ENCODE peak calls at places on chromosomes 11 and 22, in eight cellular contexts. U is naive thymus-derived CD4-positive, alpha-beta T cell; Q is NCI-H1930; B is LoVo; O is CD4-positive, CD25-positive, alpha-beta regulatory T cell; F is heart right ventricle; N is iris pigment epithelial cell; J is SK-MEL-5. R is an unnamed sample.

GRCh38 chr11:16959528-16960100 is 54.6 kb downstream of the PLEKHA7 start:
- DNase-seq in F (no peak), N (no peak), O (no peak), J (no peak), B (no peak), Q (no peak), U (no peak), R (no peak)

GRCh38 chr22:29030016-29030617 is 31.5 kb downstream of the C22orf31 start:
- DNase-seq in J (no peak), O (no peak), U (no peak), N (peak; percentile 47), Q (no peak), B (peak; percentile 52), F (no peak), R (no peak)

GRCh38 chr11:114083256-114084252 is 24.0 kb downstream of the ZBTB16 start:
- DNase-seq in F (no peak), J (no peak), O (no peak), B (no peak), Q (no peak), U (no peak), N (no peak), R (no peak)

GRCh38 chr11:124670732-124671131 is 2.8 kb downstream of the SIAE start:
- DNase-seq in B (no peak), N (peak; percentile 5), Q (no peak), J (no peak), F (no peak), O (peak; percentile 42), U (peak; percentile 82), R (no peak)

GRCh38 chr11:1301220-1302000 is 8.0 kb downstream of the TOLLIP start:
- DNase-seq in O (no peak), N (no peak), F (no peak), U (no peak), J (no peak), B (no peak), Q (no peak), R (peak; percentile 78)

GRCh38 chr22:19180234-19180633 is 1.7 kb upstream of the SLC25A1 start:
- DNase-seq in Q (no peak), F (no peak), O (no peak), J (no peak), N (no peak), B (no peak), U (no peak), R (no peak)

GRCh38 chr22:31814942-31815341 is 61.1 kb downstream of the DEPDC5 start:
- DNase-seq in U (no peak), O (no peak), J (no peak), Q (no peak), F (no peak), B (no peak), N (no peak), R (no peak)

GRCh38 chr11:33542921-33543320 is 157.7 kb downstream of the C11orf91 start:
- DNase-seq in F (peak; percentile 38), N (peak; percentile 55), Q (peak; percentile 12), J (peak; percentile 78), B (peak; percentile 34), O (peak; percentile 2), U (peak; percentile 11), R (no peak)

GRCh38 chr11:9232482-9232881 is 32.7 kb downstream of the DENND5A start:
- DNase-seq in O (no peak), B (no peak), N (no peak), U (no peak), Q (no peak), F (no peak), J (no peak), R (no peak)

GRCh38 chr22:49927483-49928184 is 9.2 kb downstream of the CRELD2 start:
- DNase-seq in J (no peak), F (no peak), Q (no peak), U (no peak), N (no peak), O (no peak), B (no peak), R (no peak)

GRCh38 chr22:50119768-50120251 is 30.0 kb downstream of the MOV10L1 start:
- DNase-seq in U (no peak), B (no peak), J (no peak), O (no peak), N (no peak), F (peak; percentile 15), Q (no peak), R (peak; percentile 37)

GRCh38 chr11:68325183-68325893 is 12.9 kb downstream of the LRP5 start:
- DNase-seq in O (no peak), B (no peak), J (no peak), Q (no peak), F (no peak), U (no peak), N (no peak), R (no peak)

GRCh38 chr11:64887757-64888405 is 9.5 kb upstream of the EHD1 start:
- DNase-seq in N (no peak), F (peak; percentile 80), B (peak; percentile 67), Q (peak; percentile 80), J (peak; percentile 55), O (peak; percentile 85), U (peak; percentile 76), R (peak; percentile 95)

GRCh38 chr11:123745764-123746451 is 4.4 kb upstream of the ZNF202 start:
- DNase-seq in N (no peak), B (no peak), Q (no peak), F (no peak), U (no peak), J (peak; percentile 9), O (no peak), R (no peak)

R was measured in lower leg skin.